ENCODE peak calls at places on chromosomes 2 and 18, in seven cellular contexts. F is tibial nerve, D is sigmoid colon, G is A549, L is GM12878, Q is HepG2, M is transverse colon. W is an unnamed sample. For H3K9me3, the result is how much of the 10 kb centered on the place peaks cover.

GRCh38 chr2:3838348-3838747 is 135.0 kb downstream of the DCDC2C start:
- DNase-seq in F (no peak), D (no peak), G (no peak), L (no peak), Q (no peak), M (no peak), W (no peak)

GRCh38 chr2:134202361-134202760 is 51.5 kb upstream of the MGAT5 start:
- DNase-seq in F (no peak), D (no peak), G (no peak), L (no peak), Q (no peak), M (no peak), W (no peak)

GRCh38 chr2:182866095-182866460 is 359 bp downstream of the FRZB start:
- DNase-seq in F (peak), D (peak), G (no peak), L (no peak), Q (no peak), M (no peak), W (peak)

GRCh38 chr2:69674301-69674640 is 30.7 kb upstream of the AAK1 start:
- DNase-seq in F (no peak), D (no peak), G (no peak), L (no peak), Q (no peak), M (no peak), W (no peak)

GRCh38 chr18:57982372-57983021 is 61.5 kb upstream of the NEDD4L start:
- DNase-seq in F (no peak), D (no peak), G (no peak), L (no peak), Q (no peak), M (no peak), W (no peak)

GRCh38 chr18:48808476-48808875 is 142.3 kb downstream of the SMAD7 start:
- DNase-seq in F (no peak), D (no peak), G (no peak), L (no peak), Q (no peak), M (no peak), W (no peak)

GRCh38 chr18:44859751-44860458 is 179.2 kb downstream of the SETBP1 start:
- DNase-seq in F (peak), D (no peak), G (no peak), L (no peak), Q (no peak), M (no peak), W (no peak)

GRCh38 chr2:212921711-212922110 is 229.7 kb downstream of the IKZF2 start:
- DNase-seq in F (no peak), D (no peak), G (no peak), L (no peak), Q (no peak), M (no peak), W (no peak)

GRCh38 chr2:177816740-177817139 is 255.8 kb downstream of the PDE11A start:
- DNase-seq in F (no peak), D (no peak), G (no peak), L (no peak), Q (no peak), M (no peak), W (no peak)

GRCh38 chr2:9984217-9984739 is 32.8 kb downstream of the GRHL1 start:
- DNase-seq in F (no peak), D (no peak), G (peak), L (peak), Q (peak), M (no peak), W (peak)

GRCh38 chr2:233460726-233461431 is 105.7 kb downstream of the USP40 start:
- DNase-seq in F (no peak), D (no peak), G (no peak), L (no peak), Q (peak), M (peak), W (no peak)

GRCh38 chr2:53473236-53473635 is 294.4 kb upstream of the CHAC2 start:
- DNase-seq in F (no peak), D (no peak), G (peak), L (no peak), Q (peak), M (peak), W (no peak)

GRCh38 chr2:137964066-137964858 is at the start of gene HNMT:
- DNase-seq in F (peak), D (peak), G (peak), L (no peak), Q (peak), M (peak), W (peak)

GRCh38 chr2:234674781-234675201 is 177.9 kb upstream of the ARL4C start:
- DNase-seq in F (no peak), D (no peak), G (peak), L (no peak), Q (peak), M (no peak), W (no peak)

GRCh38 chr2:181526014-181526413 is 68.8 kb downstream of the ITGA4 start:
- DNase-seq in F (no peak), D (no peak), G (no peak), L (no peak), Q (no peak), M (no peak), W (no peak)

GRCh38 chr2:99386011-99386410 is 48.8 kb downstream of the EIF5B start:
- DNase-seq in F (no peak), D (no peak), G (no peak), L (no peak), Q (no peak), M (no peak), W (no peak)

GRCh38 chr2:160813506-160813858 is 319.9 kb upstream of the RBMS1 start:
- DNase-seq in F (no peak), D (peak), G (no peak), L (no peak), Q (no peak), M (no peak), W (no peak)

GRCh38 chr2:112031916-112032582 is 23.0 kb upstream of the TMEM87B start:
- DNase-seq in F (peak), D (no peak), G (no peak), L (no peak), Q (no peak), M (no peak), W (no peak)

GRCh38 chr2:39108377-39108776 is 12.5 kb downstream of the SOS1 start:
- DNase-seq in F (no peak), D (no peak), G (no peak), L (no peak), Q (no peak), M (no peak), W (no peak)

GRCh38 chr2:39107724-39108273 is 13.1 kb downstream of the SOS1 start:
- DNase-seq in F (no peak), D (no peak), G (no peak), L (no peak), Q (no peak), M (no peak), W (no peak)

GRCh38 chr2:39109543-39109942 is 11.3 kb downstream of the SOS1 start:
- DNase-seq in F (no peak), D (no peak), G (no peak), L (no peak), Q (no peak), M (no peak), W (no peak)

DNA sequence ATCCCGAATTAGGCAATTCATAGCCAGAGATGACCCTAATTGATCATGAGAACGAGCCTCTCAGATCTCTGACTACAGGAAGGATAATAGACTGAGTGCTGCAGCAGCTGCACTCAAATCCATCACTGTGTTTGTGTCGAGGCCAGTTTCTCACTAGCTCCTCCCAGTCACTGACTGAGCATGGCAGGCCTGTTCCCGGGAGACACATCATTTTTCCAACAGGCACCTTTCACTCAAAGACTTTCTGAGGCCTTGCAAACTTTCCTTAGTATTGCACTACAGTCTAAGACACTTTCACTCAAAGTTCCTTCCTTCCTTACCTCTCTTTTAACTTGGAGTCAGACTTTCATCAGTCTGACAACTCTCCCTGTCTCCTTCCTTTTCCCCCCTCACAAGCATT is 13.7 kb downstream of the SOS1 start:
- DNase-seq in F (no peak), D (no peak), G (peak), L (no peak), Q (no peak), M (no peak), W (no peak)
- TF ChIP-seq EP300 in F (no peak), D (no peak), G (no peak), L (no peak), Q (no peak), M (no peak), W (no peak)

GRCh38 chr2:8247905-8248622 is 433.8 kb upstream of the ID2 start:
- DNase-seq in F (no peak), D (no peak), G (no peak), L (no peak), Q (no peak), M (no peak), W (no peak)
- H3K9me3 ChIP-seq in F (under half), D (under half), G (under half), L (half or more), Q (under half), M (under half), W (under half)

GRCh38 chr2:100924122-100924519 is 78.0 kb upstream of the RPL31 start:
- DNase-seq in F (no peak), D (no peak), G (no peak), L (no peak), Q (no peak), M (no peak), W (no peak)

GRCh38 chr2:100924520-100925451 is 77.3 kb upstream of the RPL31 start:
- DNase-seq in F (no peak), D (no peak), G (no peak), L (peak), Q (no peak), M (peak), W (no peak)

GRCh38 chr2:100923461-100924020 is 78.5 kb upstream of the RPL31 start:
- DNase-seq in F (no peak), D (no peak), G (no peak), L (no peak), Q (no peak), M (no peak), W (no peak)

GRCh38 chr2:100919316-100919715 is 82.8 kb upstream of the RPL31 start:
- DNase-seq in F (no peak), D (no peak), G (no peak), L (no peak), Q (no peak), M (no peak), W (no peak)

DNA sequence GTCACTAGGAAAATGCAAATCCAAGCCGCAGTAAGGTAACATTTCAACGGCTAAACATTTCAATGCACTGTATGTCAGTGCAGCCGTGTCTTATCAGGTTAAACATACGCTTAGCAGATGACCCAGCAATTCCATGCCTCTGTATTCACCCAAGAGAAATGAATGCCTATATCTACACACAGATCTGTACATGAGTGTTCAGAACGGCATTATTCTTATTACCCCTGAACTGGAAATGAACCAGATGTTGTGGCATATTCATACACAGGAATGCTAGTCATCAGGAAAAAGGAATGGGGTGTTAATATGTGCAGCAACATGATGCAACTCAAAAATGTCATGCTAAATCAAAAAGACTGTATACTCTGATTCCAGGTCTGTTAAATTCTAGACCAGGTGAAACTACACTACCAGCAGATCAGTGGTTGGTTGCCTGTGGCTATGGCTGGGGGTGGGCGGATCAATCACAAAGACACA is 80.4 kb upstream of the RPL31 start:
- DNase-seq in F (no peak), D (no peak), G (no peak), L (no peak), Q (no peak), M (no peak), W (no peak)
- TF ChIP-seq EP300 in F (no peak), D (no peak), G (no peak), L (no peak), Q (no peak), M (no peak), W (no peak)

GRCh38 chr2:48534781-48535180 is 4.8 kb downstream of the STON1 start:
- DNase-seq in F (no peak), D (no peak), G (no peak), L (no peak), Q (no peak), M (no peak), W (no peak)
- H3K9me3 ChIP-seq in F (under half), D (under half), G (under half), L (under half), Q (under half), M (under half), W (under half)

W was measured in ovary.